ENCODE peak calls at places on chromosome 15, in ten cellular contexts. Q is spleen, B is Caco-2, O is ovary, T is A549, Y is OCI-LY7, G is fibroblast of mammary gland, F is IMR-90, U is lower lobe of right lung, R is fibroblast of pulmonary artery. H is an unnamed sample.

GRCh38 chr15:70866982-70867644 is 13.2 kb upstream of the LARP6 start:
- DNase-seq in Q (no peak), B (no peak), O (no peak), T (no peak), Y (no peak), G (no peak), F (peak; percentile 32), U (no peak), R (peak; percentile 63), H (no peak)

GRCh38 chr15:92669432-92669831 is 13.9 kb upstream of the FAM174B start:
- DNase-seq in Q (no peak), B (peak; percentile 86), O (no peak), T (no peak), Y (no peak), G (no peak), F (no peak), U (no peak), R (no peak), H (no peak)

GRCh38 chr15:31214864-31215489 is 111.7 kb upstream of the KLF13 start:
- DNase-seq in Q (peak; percentile 84), B (no peak), O (no peak), T (no peak), Y (no peak), G (peak; percentile 75), F (no peak), U (peak; percentile 88), R (peak; percentile 76), H (no peak)

GRCh38 chr15:57220220-57220619 is 156.1 kb upstream of the CGNL1 start:
- DNase-seq in Q (no peak), B (no peak), O (no peak), T (no peak), Y (no peak), G (peak; percentile 92), F (peak; percentile 85), U (no peak), R (peak; percentile 64), H (no peak)

GRCh38 chr15:101049282-101049681 is 130.1 kb downstream of the LRRK1 start:
- DNase-seq in Q (peak; percentile 45), B (no peak), O (peak; percentile 10), T (no peak), Y (no peak), G (no peak), F (no peak), U (no peak), R (no peak), H (no peak)

GRCh38 chr15:31077181-31077580 is 24.3 kb downstream of the TRPM1 start:
- DNase-seq in Q (no peak), B (no peak), O (no peak), T (no peak), Y (no peak), G (no peak), F (no peak), U (no peak), R (no peak), H (no peak)

GRCh38 chr15:58957101-58957973 is 23.9 kb upstream of the SLTM start:
- DNase-seq in Q (no peak), B (peak; percentile 63), O (no peak), T (peak; percentile 85), Y (peak; percentile 88), G (peak; percentile 69), F (peak; percentile 58), U (no peak), R (peak; percentile 78), H (peak; percentile 72)

GRCh38 chr15:83053151-83053550 is 13.9 kb downstream of the BTBD1 start:
- DNase-seq in Q (no peak), B (no peak), O (no peak), T (no peak), Y (no peak), G (peak; percentile 84), F (peak; percentile 86), U (no peak), R (peak; percentile 44), H (no peak)

GRCh38 chr15:36863551-36863950 is 236.8 kb downstream of the MEIS2 start:
- DNase-seq in Q (no peak), B (no peak), O (no peak), T (no peak), Y (no peak), G (peak; percentile 41), F (peak; percentile 56), U (no peak), R (no peak), H (no peak)

GRCh38 chr15:71687902-71688508 is 122.3 kb upstream of the NR2E3 start:
- DNase-seq in Q (no peak), B (no peak), O (no peak), T (no peak), Y (no peak), G (peak; percentile 37), F (peak; percentile 77), U (no peak), R (peak; percentile 25), H (no peak)

GRCh38 chr15:56963719-56964118 is 45.3 kb downstream of the TCF12 start:
- DNase-seq in Q (no peak), B (no peak), O (no peak), T (no peak), Y (no peak), G (no peak), F (no peak), U (no peak), R (peak; percentile 44), H (no peak)

GRCh38 chr15:59439571-59439970 is 1.6 kb downstream of the FAM81A start:
- DNase-seq in Q (no peak), B (no peak), O (no peak), T (no peak), Y (no peak), G (no peak), F (no peak), U (no peak), R (no peak), H (no peak)

GRCh38 chr15:90165157-90165556 is 36.0 kb upstream of the SEMA4B start:
- DNase-seq in Q (no peak), B (no peak), O (no peak), T (no peak), Y (no peak), G (no peak), F (no peak), U (no peak), R (no peak), H (no peak)
- TF ChIP-seq CTCF in Q (no peak), B (no peak), O (no peak), T (no peak), Y (no peak), G (no peak), F (no peak), U (no peak), R (no peak), H (no peak)

DNA sequence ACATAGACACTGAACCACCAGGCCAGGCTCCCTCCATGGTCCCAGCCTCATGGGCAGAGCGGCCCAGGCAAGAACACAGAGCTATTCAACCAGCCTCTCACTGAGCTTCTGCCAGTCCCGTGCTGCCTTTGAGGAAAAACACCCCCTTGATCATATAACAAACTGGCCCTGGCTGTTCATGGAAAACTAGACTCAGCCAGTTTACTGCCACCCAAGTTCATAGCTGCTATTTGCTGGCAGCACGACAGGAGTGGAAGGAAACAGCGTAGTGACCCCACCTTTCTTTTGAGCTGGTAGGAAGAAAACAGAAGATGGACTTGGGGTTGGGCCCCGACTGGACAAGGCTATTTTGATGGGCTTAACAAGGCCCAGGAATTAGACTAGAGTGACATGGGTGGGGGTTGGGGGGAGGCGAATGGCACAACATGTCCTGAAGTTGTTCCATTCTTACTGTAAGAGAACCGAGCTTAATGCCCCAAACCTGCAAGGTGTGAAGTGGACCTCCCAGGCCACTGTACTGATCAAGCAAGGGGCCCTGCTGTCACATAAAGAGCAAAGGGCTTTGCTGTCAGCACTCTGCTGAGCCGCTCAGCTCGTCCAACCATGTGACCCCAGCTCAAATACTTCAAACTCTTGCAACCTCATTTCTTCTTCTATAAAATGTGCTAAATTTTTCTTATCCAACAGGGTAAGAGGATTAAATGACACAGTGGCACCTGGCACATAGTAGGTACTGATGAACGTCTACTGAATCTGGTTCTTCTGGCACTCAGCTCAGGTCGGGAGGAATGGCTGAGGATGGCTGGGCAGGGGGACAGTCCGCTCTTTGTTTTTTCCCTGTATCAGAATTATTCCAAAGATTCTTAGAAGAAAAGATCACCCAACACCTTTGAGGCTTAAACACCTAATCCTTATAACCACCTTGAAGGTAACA is 1.5 kb downstream of the FBXL22 start:
- DNase-seq in Q (no peak), B (no peak), O (peak; percentile 51), T (no peak), Y (no peak), G (no peak), F (no peak), U (no peak), R (no peak), H (no peak)
- TF ChIP-seq CTCF in Q (no peak), B (no peak), O (no peak), T (no peak), Y (no peak), G (no peak), F (no peak), U (no peak), R (no peak), H (no peak)

GRCh38 chr15:67613708-67614107 is 71.2 kb downstream of the MAP2K5 start:
- DNase-seq in Q (no peak), B (no peak), O (no peak), T (peak; percentile 22), Y (peak; percentile 4), G (no peak), F (no peak), U (no peak), R (no peak), H (no peak)
- TF ChIP-seq CTCF in Q (no peak), B (peak; percentile 8), O (no peak), T (no peak), Y (peak; percentile 58), G (no peak), F (no peak), U (no peak), R (no peak), H (peak; percentile 36)

GRCh38 chr15:98855067-98855814 is 152.4 kb downstream of the PGPEP1L start:
- DNase-seq in Q (no peak), B (no peak), O (no peak), T (no peak), Y (no peak), G (no peak), F (no peak), U (no peak), R (no peak), H (no peak)

GRCh38 chr15:98854496-98854895 is 153.1 kb downstream of the PGPEP1L start:
- DNase-seq in Q (no peak), B (no peak), O (no peak), T (no peak), Y (no peak), G (no peak), F (no peak), U (no peak), R (no peak), H (no peak)

GRCh38 chr15:98850991-98851776 is 156.4 kb downstream of the PGPEP1L start:
- DNase-seq in Q (peak; percentile 93), B (peak; percentile 73), O (peak; percentile 76), T (peak; percentile 84), Y (peak; percentile 41), G (peak; percentile 70), F (peak; percentile 70), U (peak; percentile 84), R (peak; percentile 80), H (peak; percentile 83)

GRCh38 chr15:98853593-98854420 is 153.8 kb downstream of the PGPEP1L start:
- DNase-seq in Q (peak; percentile 77), B (no peak), O (no peak), T (no peak), Y (no peak), G (peak; percentile 67), F (no peak), U (peak; percentile 52), R (peak; percentile 31), H (no peak)

DNA sequence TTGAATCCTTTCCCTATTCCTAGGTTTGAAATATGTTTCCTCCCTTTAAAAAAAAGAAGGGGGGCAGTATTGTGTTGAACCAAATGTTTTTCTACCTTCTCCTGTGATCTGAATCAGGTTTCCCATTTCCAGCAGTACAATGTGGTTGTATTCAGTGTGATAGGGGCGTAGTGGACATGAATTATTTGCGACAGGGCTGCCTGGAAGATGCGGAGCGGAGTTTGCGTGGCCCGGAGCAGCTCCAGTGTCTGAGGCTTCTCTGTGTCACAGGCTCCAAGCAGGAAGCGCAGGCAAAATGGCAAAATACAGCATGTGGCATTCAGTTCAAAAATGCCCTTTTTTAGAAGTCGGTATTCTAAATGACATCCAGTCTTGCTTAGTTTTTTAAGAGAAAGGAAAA is 154.4 kb downstream of the PGPEP1L start:
- DNase-seq in Q (peak; percentile 90), B (peak; percentile 79), O (peak; percentile 92), T (peak; percentile 84), Y (peak; percentile 83), G (peak; percentile 95), F (peak; percentile 93), U (peak; percentile 88), R (peak; percentile 94), H (peak; percentile 86)
- TF ChIP-seq CTCF in Q (no peak), B (no peak), O (peak; percentile 22), T (no peak), Y (no peak), G (no peak), F (peak; percentile 6), U (no peak), R (no peak), H (no peak)

H was measured in activated CD8-positive, alpha-beta T cell treated with anti-CD3 and anti-CD28 coated beads for 36 hours.